ENCODE peak calls at places on chromosomes 5 and 9, in six cellular contexts. I is HepG2, G is H1, C is K562, J is HL-60, A is GM12878. H is an unnamed sample.
A peak's percentile ranks its signal among the peaks of the same experiment; 100 is the strongest.

GRCh38 chr9:16925426-16925825 is 55.0 kb upstream of the BNC2 start:
- DNase-seq in I (no peak), G (no peak), C (no peak), J (no peak), A (no peak), H (no peak)

GRCh38 chr9:20276762-20277161 is 345.5 kb downstream of the MLLT3 start:
- DNase-seq in I (no peak), G (no peak), C (no peak), J (no peak), A (no peak), H (no peak)

GRCh38 chr5:14374100-14374499 is 207.5 kb upstream of the OTULINL start:
- DNase-seq in I (no peak), G (no peak), C (no peak), J (no peak), A (no peak), H (no peak)

GRCh38 chr5:106451998-106452397 is 1218.7 kb downstream of the EFNA5 start:
- DNase-seq in I (no peak), G (no peak), C (no peak), J (no peak), A (no peak), H (no peak)

GRCh38 chr9:92315456-92315855 is 9.7 kb downstream of the NOL8 start:
- DNase-seq in I (no peak), G (no peak), C (no peak), J (no peak), A (no peak), H (no peak)

GRCh38 chr5:135553688-135554462 is 18.1 kb upstream of the NEUROG1 start:
- DNase-seq in I (peak; percentile 31), G (no peak), C (peak; percentile 41), J (no peak), A (no peak), H (no peak)

GRCh38 chr5:80146036-80146435 is 109.8 kb downstream of the SERINC5 start:
- DNase-seq in I (no peak), G (no peak), C (no peak), J (no peak), A (no peak), H (no peak)

GRCh38 chr5:136080483-136081180 is 51.8 kb downstream of the TGFBI start:
- DNase-seq in I (no peak), G (peak; percentile 72), C (peak; percentile 87), J (no peak), A (peak; percentile 82), H (no peak)

GRCh38 chr9:126756876-126757415 is 47.9 kb upstream of the ZBTB43 start:
- DNase-seq in I (no peak), G (no peak), C (no peak), J (no peak), A (no peak), H (peak; percentile 39)

GRCh38 chr5:58133631-58134296 is 326.1 kb downstream of the PLK2 start:
- DNase-seq in I (no peak), G (no peak), C (no peak), J (no peak), A (no peak), H (peak; percentile 41)

GRCh38 chr5:121158433-121158832 is 693.2 kb upstream of the FTMT start:
- DNase-seq in I (no peak), G (no peak), C (no peak), J (no peak), A (no peak), H (no peak)

GRCh38 chr5:139764250-139764791 is 31.3 kb upstream of the PSD2 start:
- DNase-seq in I (no peak), G (peak; percentile 83), C (peak; percentile 46), J (no peak), A (no peak), H (peak; percentile 92)

GRCh38 chr5:127894461-127894860 is 189.1 kb upstream of the SLC12A2 start:
- DNase-seq in I (no peak), G (no peak), C (no peak), J (no peak), A (no peak), H (no peak)

GRCh38 chr5:65305913-65306312 is 175.8 kb downstream of the ADAMTS6 start:
- DNase-seq in I (peak; percentile 29), G (no peak), C (no peak), J (no peak), A (no peak), H (no peak)

GRCh38 chr5:74440341-74440740 is 200.2 kb downstream of the ENC1 start:
- DNase-seq in I (no peak), G (no peak), C (no peak), J (no peak), A (no peak), H (no peak)

GRCh38 chr5:176402684-176403083 is 13.7 kb downstream of the CLTB start:
- DNase-seq in I (no peak), G (no peak), C (no peak), J (no peak), A (no peak), H (peak; percentile 61)

GRCh38 chr9:75432386-75432785 is 344.1 kb downstream of the OSTF1 start:
- DNase-seq in I (no peak), G (no peak), C (no peak), J (no peak), A (no peak), H (no peak)
- H3K27ac ChIP-seq in I (no peak overlapping the region), G (no peak overlapping the region), C (no peak overlapping the region), J (no peak overlapping the region), A (no peak overlapping the region), H (no peak overlapping the region)

GRCh38 chr9:115276621-115277020 is 158.7 kb upstream of the TNC start:
- DNase-seq in I (no peak), G (no peak), C (no peak), J (no peak), A (no peak), H (no peak)
- TF ChIP-seq GABPA in I (no peak), G (no peak), C (no peak), J (no peak), A (no peak), H (no peak)

GRCh38 chr9:35696520-35697215 is 6.9 kb upstream of the TPM2 start:
- DNase-seq in I (peak; percentile 59), G (peak; percentile 84), C (peak; percentile 59), J (peak; percentile 48), A (no peak), H (peak; percentile 85)
- H3K27ac ChIP-seq in I (no peak overlapping the region), G (no peak overlapping the region), C (no peak overlapping the region), J (no peak overlapping the region), A (no peak overlapping the region), H (no peak overlapping the region)

GRCh38 chr9:89178162-89179120 is at the start of gene SHC3:
- DNase-seq in I (no peak), G (peak; percentile 73), C (no peak), J (no peak), A (no peak), H (peak; percentile 70)
- TF ChIP-seq GABPA in I (no peak), G (no peak), C (no peak), J (no peak), A (no peak), H (no peak)

DNA sequence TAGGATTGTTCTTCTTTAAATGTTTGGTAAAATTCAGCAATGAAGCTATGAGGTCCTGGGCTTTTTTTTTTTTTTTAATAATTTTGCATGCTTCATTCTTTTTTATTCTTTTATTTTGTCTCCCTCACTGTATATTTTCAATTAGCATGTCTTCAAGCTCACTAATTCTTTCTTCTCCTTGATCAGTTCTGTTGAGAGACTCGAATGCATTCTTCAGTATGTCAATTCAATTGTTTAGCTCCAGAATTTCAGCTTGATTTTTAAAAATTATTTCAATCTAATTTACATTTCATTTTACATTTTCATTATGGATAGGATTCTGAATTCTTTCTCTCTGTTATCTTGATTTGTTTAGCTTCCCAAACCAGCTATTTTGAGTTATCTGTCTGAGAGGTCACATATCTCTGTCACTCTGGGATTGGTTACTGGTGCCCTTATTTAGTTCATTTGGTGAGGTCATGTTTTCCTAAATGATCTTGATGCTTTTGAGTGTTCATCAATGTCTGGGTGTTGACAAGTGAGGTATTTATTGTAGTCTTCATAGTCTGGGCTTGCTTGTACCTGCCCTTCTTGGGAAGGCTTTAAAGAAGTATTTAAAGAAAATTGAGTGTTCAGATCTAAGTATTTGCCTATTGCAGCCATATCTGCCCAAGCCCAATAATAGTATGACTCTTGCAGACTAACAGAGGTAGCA is 9.1 kb downstream of the LURAP1L start:
- DNase-seq in I (no peak), G (no peak), C (no peak), J (no peak), A (no peak), H (no peak)
- H3K27ac ChIP-seq in I (peak overlapping the region; percentile 88), G (no peak overlapping the region), C (peak overlapping the region; percentile 64), J (no peak overlapping the region), A (no peak overlapping the region), H (no peak overlapping the region)

DNA sequence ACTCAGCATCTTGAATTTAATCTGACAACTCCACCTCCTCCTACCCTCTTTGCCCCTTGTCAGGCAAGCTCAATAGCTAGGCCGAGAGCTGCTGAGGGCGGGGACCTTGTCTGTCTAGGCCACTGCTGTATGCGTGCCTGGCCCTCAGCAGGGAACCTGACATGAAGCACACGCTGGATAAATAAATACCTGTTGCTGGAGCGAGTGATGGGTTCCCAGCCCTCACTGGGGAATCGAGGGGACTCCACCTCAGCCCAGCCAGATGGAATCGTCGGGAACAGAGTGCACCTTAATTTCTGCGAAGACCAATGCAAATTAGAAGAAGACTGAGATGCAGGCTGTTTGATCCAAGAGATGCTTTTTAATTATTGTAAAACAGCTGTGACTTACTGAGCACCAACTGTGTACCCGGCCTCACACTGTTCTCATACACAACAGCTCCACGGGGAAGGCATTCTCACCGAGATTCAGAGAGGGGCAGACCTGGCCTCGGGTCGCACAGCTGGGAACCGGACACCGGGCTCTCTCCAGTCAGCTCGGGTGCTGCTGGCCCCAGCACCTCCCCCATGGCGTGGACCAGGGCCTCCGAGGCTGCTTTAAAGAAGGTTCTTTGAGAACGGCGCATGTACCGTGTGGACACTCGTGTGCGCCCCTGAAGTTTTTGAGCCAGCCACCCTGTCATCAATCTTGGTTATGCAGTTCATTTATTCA is 109.7 kb upstream of the IER5L start:
- DNase-seq in I (no peak), G (peak; percentile 44), C (no peak), J (no peak), A (no peak), H (no peak)
- TF ChIP-seq GABPA in I (no peak), G (no peak), C (no peak), J (no peak), A (no peak), H (no peak)